ENCODE peak calls at places on chromosomes 11 and 22, in seven cellular contexts. One of them, this sample, is unnamed.

GRCh38 chr11:119809346-119809745 is 80.3 kb upstream of the NECTIN1 start:
- DNase-seq in fibroblast of the aortic adventitia: no peak
- DNase-seq in epithelial cell of proximal tubule: no peak
- DNase-seq in foreskin fibroblast: no peak
- DNase-seq in fibroblast of lung: no peak
- DNase-seq in SK-N-SH: no peak
- DNase-seq in AG09309: no peak
- DNase-seq in this sample: no peak

GRCh38 chr11:3810446-3810845 is 2.1 kb downstream of the PGAP2 start:
- DNase-seq in SK-N-SH: no peak
- DNase-seq in AG09309: no peak
- DNase-seq in fibroblast of lung: no peak
- DNase-seq in foreskin fibroblast: no peak
- DNase-seq in epithelial cell of proximal tubule: no peak
- DNase-seq in fibroblast of the aortic adventitia: no peak
- DNase-seq in this sample: no peak

GRCh38 chr22:43170131-43170480 is 16.8 kb downstream of the TTLL12 start:
- DNase-seq in fibroblast of lung: no peak
- DNase-seq in SK-N-SH: no peak
- DNase-seq in epithelial cell of proximal tubule: no peak
- DNase-seq in foreskin fibroblast: no peak
- DNase-seq in fibroblast of the aortic adventitia: no peak
- DNase-seq in AG09309: no peak
- DNase-seq in this sample: no peak

GRCh38 chr11:126146454-126147192 is 64.8 kb downstream of the RPUSD4 start:
- DNase-seq in SK-N-SH: no peak
- DNase-seq in fibroblast of the aortic adventitia: no peak
- DNase-seq in epithelial cell of proximal tubule: no peak
- DNase-seq in fibroblast of lung: no peak
- DNase-seq in foreskin fibroblast: no peak
- DNase-seq in AG09309: no peak
- DNase-seq in this sample: no peak

GRCh38 chr11:28106351-28107043 is 1.5 kb downstream of the KIF18A start:
- DNase-seq in fibroblast of the aortic adventitia: no peak
- DNase-seq in epithelial cell of proximal tubule: no peak
- DNase-seq in AG09309: no peak
- DNase-seq in SK-N-SH: no peak
- DNase-seq in foreskin fibroblast: no peak
- DNase-seq in fibroblast of lung: no peak
- DNase-seq in this sample: no peak

GRCh38 chr11:62689421-62690183 is at the start of gene LRRN4CL:
- DNase-seq in fibroblast of the aortic adventitia: peak
- DNase-seq in foreskin fibroblast: peak
- DNase-seq in SK-N-SH: peak
- DNase-seq in AG09309: peak
- DNase-seq in epithelial cell of proximal tubule: no peak
- DNase-seq in fibroblast of lung: peak
- DNase-seq in this sample: no peak

GRCh38 chr11:43547411-43547718 is 133.2 kb upstream of the HSD17B12 start:
- DNase-seq in foreskin fibroblast: peak
- DNase-seq in epithelial cell of proximal tubule: no peak
- DNase-seq in SK-N-SH: no peak
- DNase-seq in AG09309: no peak
- DNase-seq in fibroblast of lung: no peak
- DNase-seq in fibroblast of the aortic adventitia: no peak
- DNase-seq in this sample: no peak

GRCh38 chr11:78188809-78189724 is at the start of gene USP35:
- DNase-seq in fibroblast of lung: no peak
- DNase-seq in fibroblast of the aortic adventitia: no peak
- DNase-seq in epithelial cell of proximal tubule: no peak
- DNase-seq in foreskin fibroblast: no peak
- DNase-seq in SK-N-SH: no peak
- DNase-seq in AG09309: no peak
- DNase-seq in this sample: no peak

GRCh38 chr11:117621226-117621625 is 175.8 kb downstream of the DSCAML1 start:
- DNase-seq in foreskin fibroblast: peak
- DNase-seq in AG09309: no peak
- DNase-seq in fibroblast of lung: no peak
- DNase-seq in SK-N-SH: no peak
- DNase-seq in fibroblast of the aortic adventitia: peak
- DNase-seq in epithelial cell of proximal tubule: no peak
- DNase-seq in this sample: no peak

GRCh38 chr11:64241175-64241429 is 207 bp downstream of the FKBP2 start:
- DNase-seq in fibroblast of lung: no peak
- DNase-seq in epithelial cell of proximal tubule: no peak
- DNase-seq in SK-N-SH: no peak
- DNase-seq in fibroblast of the aortic adventitia: no peak
- DNase-seq in AG09309: no peak
- DNase-seq in foreskin fibroblast: no peak
- DNase-seq in this sample: no peak

GRCh38 chr11:57903441-57904123 is 120.1 kb upstream of the OR9Q1 start:
- DNase-seq in epithelial cell of proximal tubule: peak
- DNase-seq in SK-N-SH: no peak
- DNase-seq in fibroblast of the aortic adventitia: no peak
- DNase-seq in fibroblast of lung: peak
- DNase-seq in AG09309: no peak
- DNase-seq in foreskin fibroblast: no peak
- DNase-seq in this sample: peak

GRCh38 chr11:102799656-102800339 is 1.8 kb upstream of the MMP1 start:
- DNase-seq in SK-N-SH: no peak
- DNase-seq in AG09309: no peak
- DNase-seq in fibroblast of lung: no peak
- DNase-seq in foreskin fibroblast: peak
- DNase-seq in epithelial cell of proximal tubule: no peak
- DNase-seq in fibroblast of the aortic adventitia: peak
- DNase-seq in this sample: no peak

GRCh38 chr11:126115820-126116319 is 53.2 kb upstream of the CDON start:
- DNase-seq in SK-N-SH: peak
- DNase-seq in foreskin fibroblast: peak
- DNase-seq in fibroblast of the aortic adventitia: peak
- DNase-seq in fibroblast of lung: peak
- DNase-seq in AG09309: peak
- DNase-seq in epithelial cell of proximal tubule: peak
- DNase-seq in this sample: peak

GRCh38 chr22:44914026-44914721 is 95.6 kb downstream of the PHF21B start:
- DNase-seq in fibroblast of the aortic adventitia: no peak
- DNase-seq in foreskin fibroblast: no peak
- DNase-seq in AG09309: no peak
- DNase-seq in SK-N-SH: no peak
- DNase-seq in epithelial cell of proximal tubule: no peak
- DNase-seq in fibroblast of lung: no peak
- DNase-seq in this sample: no peak

GRCh38 chr11:69353696-69354544 is 60.0 kb downstream of the MYEOV start:
- DNase-seq in fibroblast of the aortic adventitia: no peak
- DNase-seq in AG09309: no peak
- DNase-seq in epithelial cell of proximal tubule: no peak
- DNase-seq in foreskin fibroblast: no peak
- DNase-seq in SK-N-SH: peak
- DNase-seq in fibroblast of lung: no peak
- DNase-seq in this sample: no peak
- TF ChIP-seq CTCF in fibroblast of the aortic adventitia: no peak
- TF ChIP-seq CTCF in AG09309: no peak
- TF ChIP-seq CTCF in epithelial cell of proximal tubule: no peak
- TF ChIP-seq CTCF in foreskin fibroblast: no peak
- TF ChIP-seq CTCF in SK-N-SH: peak
- TF ChIP-seq CTCF in fibroblast of lung: no peak
- TF ChIP-seq CTCF in this sample: no peak

GRCh38 chr11:104967493-104968364 is 645 bp downstream of the CASP4 start:
- DNase-seq in foreskin fibroblast: peak
- DNase-seq in SK-N-SH: no peak
- DNase-seq in fibroblast of the aortic adventitia: peak
- DNase-seq in epithelial cell of proximal tubule: peak
- DNase-seq in AG09309: no peak
- DNase-seq in fibroblast of lung: no peak
- DNase-seq in this sample: no peak
- H3K4me3 ChIP-seq in foreskin fibroblast: peak
- H3K4me3 ChIP-seq in SK-N-SH: peak
- H3K4me3 ChIP-seq in fibroblast of the aortic adventitia: peak
- H3K4me3 ChIP-seq in epithelial cell of proximal tubule: peak
- H3K4me3 ChIP-seq in AG09309: peak
- H3K4me3 ChIP-seq in fibroblast of lung: peak
- H3K4me3 ChIP-seq in this sample: peak

GRCh38 chr11:110296226-110297081 is at the start of gene RDX:
- DNase-seq in fibroblast of the aortic adventitia: peak
- DNase-seq in SK-N-SH: peak
- DNase-seq in AG09309: no peak
- DNase-seq in foreskin fibroblast: peak
- DNase-seq in fibroblast of lung: peak
- DNase-seq in epithelial cell of proximal tubule: no peak
- DNase-seq in this sample: peak
- TF ChIP-seq CTCF in fibroblast of the aortic adventitia: no peak
- TF ChIP-seq CTCF in SK-N-SH: no peak
- TF ChIP-seq CTCF in AG09309: no peak
- TF ChIP-seq CTCF in foreskin fibroblast: no peak
- TF ChIP-seq CTCF in fibroblast of lung: no peak
- TF ChIP-seq CTCF in epithelial cell of proximal tubule: no peak
- TF ChIP-seq CTCF in this sample: no peak

GRCh38 chr11:19200410-19201201 is 1.2 kb downstream of the CSRP3 start:
- DNase-seq in epithelial cell of proximal tubule: peak
- DNase-seq in SK-N-SH: no peak
- DNase-seq in fibroblast of the aortic adventitia: peak
- DNase-seq in AG09309: peak
- DNase-seq in foreskin fibroblast: peak
- DNase-seq in fibroblast of lung: peak
- DNase-seq in this sample: peak

GRCh38 chr11:19196458-19196857 is 5.3 kb downstream of the CSRP3 start:
- DNase-seq in foreskin fibroblast: no peak
- DNase-seq in fibroblast of the aortic adventitia: no peak
- DNase-seq in epithelial cell of proximal tubule: no peak
- DNase-seq in AG09309: no peak
- DNase-seq in fibroblast of lung: no peak
- DNase-seq in SK-N-SH: no peak
- DNase-seq in this sample: no peak

GRCh38 chr11:19199766-19200165 is 2.0 kb downstream of the CSRP3 start:
- DNase-seq in foreskin fibroblast: peak
- DNase-seq in AG09309: no peak
- DNase-seq in SK-N-SH: no peak
- DNase-seq in epithelial cell of proximal tubule: no peak
- DNase-seq in fibroblast of the aortic adventitia: peak
- DNase-seq in fibroblast of lung: peak
- DNase-seq in this sample: no peak

GRCh38 chr11:19201737-19202605 is at the start of gene CSRP3:
- DNase-seq in AG09309: no peak
- DNase-seq in SK-N-SH: no peak
- DNase-seq in fibroblast of the aortic adventitia: peak
- DNase-seq in fibroblast of lung: peak
- DNase-seq in epithelial cell of proximal tubule: no peak
- DNase-seq in foreskin fibroblast: peak
- DNase-seq in this sample: no peak

DNA sequence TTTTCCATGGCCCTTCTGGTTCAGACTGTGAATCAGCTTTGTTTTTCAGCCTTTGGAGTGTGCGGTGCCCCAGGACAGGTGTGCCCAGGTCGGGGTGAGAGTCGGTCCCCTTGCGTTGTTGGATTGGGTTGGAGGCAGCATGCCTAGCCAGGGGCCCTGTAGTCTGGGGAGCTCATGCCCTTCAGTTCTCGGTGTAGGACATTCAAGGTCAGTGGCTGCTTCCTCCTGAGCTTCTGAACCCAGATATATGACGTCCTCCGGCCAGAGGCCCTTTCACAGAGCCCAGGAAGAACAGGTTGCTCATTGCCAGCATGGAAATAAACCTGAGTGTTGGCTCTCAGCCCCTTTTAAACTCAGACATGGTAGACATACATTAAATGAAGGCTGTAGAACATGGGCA is 2.7 kb downstream of the CSRP3 start:
- DNase-seq in AG09309: no peak
- DNase-seq in fibroblast of the aortic adventitia: no peak
- DNase-seq in fibroblast of lung: no peak
- DNase-seq in foreskin fibroblast: no peak
- DNase-seq in epithelial cell of proximal tubule: no peak
- DNase-seq in SK-N-SH: no peak
- DNase-seq in this sample: no peak
- H3K4me3 ChIP-seq in AG09309: no peak
- H3K4me3 ChIP-seq in fibroblast of the aortic adventitia: no peak
- H3K4me3 ChIP-seq in fibroblast of lung: no peak
- H3K4me3 ChIP-seq in foreskin fibroblast: no peak
- H3K4me3 ChIP-seq in epithelial cell of proximal tubule: no peak
- H3K4me3 ChIP-seq in SK-N-SH: no peak
- H3K4me3 ChIP-seq in this sample: no peak

GRCh38 chr11:130114281-130114680 is 44.6 kb downstream of the APLP2 start:
- DNase-seq in epithelial cell of proximal tubule: no peak
- DNase-seq in foreskin fibroblast: no peak
- DNase-seq in AG09309: no peak
- DNase-seq in fibroblast of the aortic adventitia: no peak
- DNase-seq in fibroblast of lung: no peak
- DNase-seq in SK-N-SH: no peak
- DNase-seq in this sample: no peak
- TF ChIP-seq CTCF in epithelial cell of proximal tubule: no peak
- TF ChIP-seq CTCF in foreskin fibroblast: no peak
- TF ChIP-seq CTCF in AG09309: no peak
- TF ChIP-seq CTCF in fibroblast of the aortic adventitia: no peak
- TF ChIP-seq CTCF in fibroblast of lung: no peak
- TF ChIP-seq CTCF in SK-N-SH: no peak
- TF ChIP-seq CTCF in this sample: no peak

This sample was measured in kidney epithelial cell.